ENCODE peak calls at places on chromosomes 1 and 21, in four cellular contexts. R is K562, S is HepG2, U is HEK293T. C is an unnamed sample.

GRCh38 chr1:32071758-32072621 is 749 bp upstream of the TMEM39B start:
- DNase-seq in R (no peak), S (peak; percentile 34), U (no peak), C (no peak)

GRCh38 chr1:45892068-45892785 is 88.8 kb downstream of the MAST2 start:
- DNase-seq in R (no peak), S (peak; percentile 87), U (no peak), C (no peak)

GRCh38 chr1:32112800-32113375 is 5.0 kb downstream of the KPNA6 start:
- DNase-seq in R (no peak), S (no peak), U (no peak), C (no peak)

GRCh38 chr1:43269627-43270375 is at the start of gene TMEM125:
- DNase-seq in R (no peak), S (no peak), U (no peak), C (no peak)

GRCh38 chr1:46719689-46720088 is 775 bp upstream of the EFCAB14 start:
- DNase-seq in R (peak; percentile 37), S (no peak), U (peak; percentile 14), C (no peak)

GRCh38 chr1:41843378-41843777 is 75.3 kb downstream of the HIVEP3 start:
- DNase-seq in R (no peak), S (no peak), U (no peak), C (no peak)

GRCh38 chr1:159821171-159821867 is 5.4 kb upstream of the SLAMF8 start:
- DNase-seq in R (peak; percentile 70), S (no peak), U (no peak), C (no peak)

GRCh38 chr1:103180660-103181059 is 72.3 kb upstream of the COL11A1 start:
- DNase-seq in R (no peak), S (no peak), U (no peak), C (no peak)

GRCh38 chr1:39275836-39276507 is 71.5 kb downstream of the MACF1 start:
- DNase-seq in R (no peak), S (no peak), U (no peak), C (no peak)

GRCh38 chr1:217333939-217334338 is 297.0 kb downstream of the GPATCH2 start:
- DNase-seq in R (peak; percentile 20), S (peak; percentile 10), U (peak; percentile 78), C (no peak)

GRCh38 chr1:160707171-160708109 is 4.2 kb downstream of the CD48 start:
- DNase-seq in R (no peak), S (no peak), U (no peak), C (no peak)

GRCh38 chr1:61125263-61125662 is 42.9 kb downstream of the NFIA start:
- DNase-seq in R (no peak), S (no peak), U (no peak), C (no peak)

GRCh38 chr1:24391882-24392603 is 21.5 kb downstream of the STPG1 start:
- DNase-seq in R (peak; percentile 74), S (peak; percentile 47), U (peak; percentile 75), C (peak; percentile 84)

GRCh38 chr1:68010094-68010493 is 40.3 kb downstream of the DIRAS3 start:
- DNase-seq in R (no peak), S (no peak), U (no peak), C (no peak)

GRCh38 chr1:15714438-15715136 is 21.5 kb upstream of the SLC25A34 start:
- DNase-seq in R (no peak), S (no peak), U (no peak), C (no peak)

GRCh38 chr1:161943713-161944112 is 80.0 kb downstream of the OLFML2B start:
- DNase-seq in R (no peak), S (no peak), U (no peak), C (no peak)

GRCh38 chr1:231862611-231863010 is 236.0 kb downstream of the DISC1 start:
- DNase-seq in R (no peak), S (no peak), U (no peak), C (no peak)

GRCh38 chr1:11529330-11529729 is 50.4 kb downstream of the DISP3 start:
- DNase-seq in R (no peak), S (no peak), U (no peak), C (no peak)

GRCh38 chr1:1788646-1789431 is 10.6 kb upstream of the NADK start:
- DNase-seq in R (peak; percentile 48), S (peak; percentile 33), U (peak; percentile 34), C (no peak)

GRCh38 chr1:52122424-52122823 is 19.5 kb upstream of the ZFYVE9 start:
- DNase-seq in R (no peak), S (no peak), U (no peak), C (no peak)

GRCh38 chr1:43938383-43938782 is 4.8 kb downstream of the ARTN start:
- DNase-seq in R (no peak), S (no peak), U (no peak), C (no peak)

GRCh38 chr1:156097499-156098178 is 15.4 kb upstream of the MEX3A start:
- DNase-seq in R (no peak), S (no peak), U (no peak), C (peak; percentile 56)

GRCh38 chr1:71668059-71668458 is 587.2 kb upstream of the ZRANB2 start:
- DNase-seq in R (no peak), S (no peak), U (no peak), C (no peak)

GRCh38 chr1:65791396-65791795 is 1.3 kb upstream of the PDE4B start:
- DNase-seq in R (no peak), S (no peak), U (no peak), C (no peak)

GRCh38 chr1:111203681-111204210 is 3.3 kb upstream of the DENND2D start:
- DNase-seq in R (no peak), S (no peak), U (no peak), C (peak; percentile 77)

GRCh38 chr1:184399192-184399847 is 12.5 kb downstream of the C1orf21 start:
- DNase-seq in R (no peak), S (no peak), U (no peak), C (no peak)

GRCh38 chr21:18002393-18002792 is 183.2 kb upstream of the C21orf91 start:
- DNase-seq in R (no peak), S (no peak), U (no peak), C (no peak)

GRCh38 chr21:45364464-45365185 is 40.3 kb upstream of the COL18A1 start:
- DNase-seq in R (no peak), S (no peak), U (no peak), C (no peak)

GRCh38 chr1:188129856-188130838 is 1301.4 kb downstream of the PLA2G4A start:
- DNase-seq in R (no peak), S (no peak), U (no peak), C (no peak)

GRCh38 chr1:24964811-24965570 is 34.9 kb upstream of the RUNX3 start:
- DNase-seq in R (no peak), S (no peak), U (no peak), C (peak; percentile 96)

GRCh38 chr1:60668584-60668983 is 413.8 kb upstream of the NFIA start:
- DNase-seq in R (no peak), S (no peak), U (no peak), C (no peak)

GRCh38 chr1:235898126-235898525 is 31.4 kb upstream of the LYST start:
- DNase-seq in R (no peak), S (no peak), U (no peak), C (no peak)

GRCh38 chr1:196459383-196459782 is 148.9 kb downstream of the KCNT2 start:
- DNase-seq in R (no peak), S (no peak), U (no peak), C (no peak)

GRCh38 chr21:36718951-36719501 is 20.1 kb downstream of the SIM2 start:
- DNase-seq in R (no peak), S (peak; percentile 53), U (no peak), C (no peak)

GRCh38 chr1:236066054-236066453 is 1.2 kb upstream of the NID1 start:
- DNase-seq in R (no peak), S (no peak), U (no peak), C (no peak)

GRCh38 chr1:48450505-48450904 is 21.5 kb downstream of the SPATA6 start:
- DNase-seq in R (no peak), S (no peak), U (no peak), C (no peak)

GRCh38 chr1:36128126-36128904 is 3.3 kb upstream of the COL8A2 start:
- DNase-seq in R (peak; percentile 83), S (no peak), U (no peak), C (no peak)

GRCh38 chr1:212412374-212412773 is 2.3 kb downstream of the PACC1 start:
- DNase-seq in R (no peak), S (no peak), U (no peak), C (no peak)

GRCh38 chr1:212414328-212415106 is at the start of gene PACC1:
- DNase-seq in R (peak; percentile 100), S (peak; percentile 89), U (peak; percentile 100), C (peak; percentile 94)

GRCh38 chr1:212415107-212415841 is 588 bp upstream of the PACC1 start:
- DNase-seq in R (peak; percentile 38), S (no peak), U (no peak), C (no peak)

GRCh38 chr1:212410231-212410825 is 4.4 kb downstream of the PACC1 start:
- DNase-seq in R (no peak), S (peak; percentile 11), U (no peak), C (no peak)

GRCh38 chr1:212413902-212414327 is 771 bp downstream of the PACC1 start:
- DNase-seq in R (no peak), S (no peak), U (peak; percentile 77), C (no peak)
- TF ChIP-seq TARDBP in R (no peak), S (no peak), U (no peak), C (no peak)

GRCh38 chr1:223514644-223515043 is 121.4 kb downstream of the CCDC185 start:
- DNase-seq in R (no peak), S (no peak), U (no peak), C (no peak)

GRCh38 chr1:223515915-223516314 is 122.7 kb downstream of the CCDC185 start:
- DNase-seq in R (no peak), S (no peak), U (no peak), C (no peak)

GRCh38 chr1:223515416-223515815 is 122.2 kb downstream of the CCDC185 start:
- DNase-seq in R (no peak), S (no peak), U (no peak), C (no peak)

GRCh38 chr1:223512016-223512415 is 118.8 kb downstream of the CCDC185 start:
- DNase-seq in R (no peak), S (no peak), U (no peak), C (no peak)

GRCh38 chr1:223513309-223513708 is 120.1 kb downstream of the CCDC185 start:
- DNase-seq in R (no peak), S (no peak), U (no peak), C (no peak)
- TF ChIP-seq TARDBP in R (no peak), S (no peak), U (no peak), C (no peak)

DNA sequence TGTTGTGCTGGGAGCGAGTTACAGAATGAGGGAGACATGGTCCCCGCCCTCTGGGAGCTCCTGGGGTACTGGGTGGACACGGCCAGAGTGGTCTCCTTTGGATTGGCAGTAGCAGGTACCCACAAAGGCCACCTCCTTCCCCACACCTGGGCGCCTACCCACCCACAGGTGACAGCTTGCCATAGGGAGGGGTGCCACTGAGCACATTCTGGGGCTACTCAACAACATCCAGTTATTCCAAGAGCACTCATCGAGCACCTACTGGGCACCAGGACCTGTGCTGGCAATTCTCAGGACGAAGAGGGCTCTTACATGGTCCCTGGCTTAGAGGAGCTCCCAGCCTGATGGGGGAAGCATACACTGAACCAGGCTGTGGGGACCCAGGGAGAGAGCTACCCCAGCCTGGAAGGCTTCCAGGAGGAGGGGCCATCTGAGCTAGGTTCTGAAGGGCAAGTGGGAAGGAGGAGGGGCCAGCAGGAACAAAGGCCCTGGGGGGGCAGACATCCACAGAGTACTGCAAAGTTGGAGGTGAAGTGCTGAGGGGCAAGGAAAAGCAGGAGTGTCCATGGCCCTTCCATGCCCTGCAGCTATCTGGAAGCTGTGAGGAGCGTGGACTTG is 22.0 kb downstream of the MRPL37 start:
- DNase-seq in R (peak; percentile 52), S (no peak), U (no peak), C (no peak)
- TF ChIP-seq TARDBP in R (no peak), S (no peak), U (no peak), C (no peak)

GRCh38 chr1:58898739-58899580 is 115.1 kb upstream of the JUN start:
- DNase-seq in R (peak; percentile 96), S (peak; percentile 98), U (no peak), C (no peak)
- TF ChIP-seq TARDBP in R (peak; percentile 93), S (peak; percentile 61), U (no peak), C (no peak)

C was measured in GM12878.